ENCODE peak calls at places on chromosomes 1 and 21, in seven cellular contexts. U is lung; C is HCT116; L is mucosa of descending colon; O is CD8-positive, alpha-beta T cell; N is cardiac muscle cell; V is BJ. K is an unnamed sample.

GRCh38 chr21:14993072-14993471 is 71.7 kb downstream of the NRIP1 start:
- DNase-seq in U (no peak), C (no peak), L (no peak), O (no peak), N (no peak), V (no peak), K (no peak)

GRCh38 chr1:176829261-176829976 is 335.1 kb downstream of the ASTN1 start:
- DNase-seq in U (no peak), C (no peak), L (no peak), O (no peak), N (no peak), V (no peak), K (no peak)

GRCh38 chr21:43317959-43318358 is 109.0 kb downstream of the SIK1 start:
- DNase-seq in U (no peak), C (no peak), L (no peak), O (no peak), N (no peak), V (no peak), K (no peak)

GRCh38 chr1:159889821-159890252 is 10.1 kb downstream of the CFAP45 start:
- DNase-seq in U (no peak), C (no peak), L (peak), O (no peak), N (peak), V (peak), K (peak)

GRCh38 chr1:151058682-151059341 is 610 bp downstream of the CDC42SE1 start:
- DNase-seq in U (peak), C (no peak), L (peak), O (peak), N (peak), V (no peak), K (no peak)

GRCh38 chr1:232499151-232499550 is 130.8 kb downstream of the SIPA1L2 start:
- DNase-seq in U (no peak), C (no peak), L (no peak), O (no peak), N (no peak), V (no peak), K (no peak)

GRCh38 chr1:31783846-31784245 is 19.7 kb upstream of the ADGRB2 start:
- DNase-seq in U (no peak), C (no peak), L (no peak), O (no peak), N (no peak), V (no peak), K (no peak)

GRCh38 chr1:6477039-6477820 is 11.3 kb upstream of the TNFRSF25 start:
- DNase-seq in U (no peak), C (no peak), L (no peak), O (no peak), N (no peak), V (no peak), K (no peak)

GRCh38 chr1:30749691-30750583 is 7.6 kb downstream of the LAPTM5 start:
- DNase-seq in U (no peak), C (no peak), L (no peak), O (peak), N (no peak), V (no peak), K (no peak)

GRCh38 chr1:223742861-223743517 is 30.6 kb downstream of the CAPN2 start:
- DNase-seq in U (no peak), C (no peak), L (no peak), O (no peak), N (no peak), V (no peak), K (no peak)

GRCh38 chr1:232280910-232281309 is 349.0 kb downstream of the SIPA1L2 start:
- DNase-seq in U (no peak), C (no peak), L (no peak), O (no peak), N (no peak), V (no peak), K (no peak)

GRCh38 chr1:18241932-18242331 is 134.3 kb downstream of the IGSF21 start:
- DNase-seq in U (no peak), C (no peak), L (no peak), O (no peak), N (no peak), V (no peak), K (no peak)

GRCh38 chr1:180860535-180860934 is 52.2 kb upstream of the KIAA1614 start:
- DNase-seq in U (no peak), C (no peak), L (no peak), O (no peak), N (no peak), V (no peak), K (no peak)

GRCh38 chr1:183227963-183228649 is 42.0 kb downstream of the LAMC2 start:
- DNase-seq in U (peak), C (peak), L (peak), O (peak), N (peak), V (no peak), K (no peak)

GRCh38 chr1:211318881-211319280 is 7.8 kb upstream of the TRAF5 start:
- DNase-seq in U (no peak), C (no peak), L (no peak), O (no peak), N (no peak), V (no peak), K (no peak)

GRCh38 chr1:1361982-1362423 is 3.6 kb upstream of the MXRA8 start:
- DNase-seq in U (no peak), C (no peak), L (no peak), O (no peak), N (peak), V (peak), K (no peak)
- TF ChIP-seq CTCF in U (no peak), C (no peak), L (no peak), O (no peak), N (peak), V (peak), K (peak)

GRCh38 chr21:19692231-19692630 is 1288.6 kb upstream of the TMPRSS15 start:
- DNase-seq in U (no peak), C (no peak), L (no peak), O (no peak), N (no peak), V (no peak), K (no peak)
- H3K4me3 ChIP-seq in U (no peak), C (no peak), L (no peak), O (no peak), N (no peak), V (no peak), K (no peak)

DNA sequence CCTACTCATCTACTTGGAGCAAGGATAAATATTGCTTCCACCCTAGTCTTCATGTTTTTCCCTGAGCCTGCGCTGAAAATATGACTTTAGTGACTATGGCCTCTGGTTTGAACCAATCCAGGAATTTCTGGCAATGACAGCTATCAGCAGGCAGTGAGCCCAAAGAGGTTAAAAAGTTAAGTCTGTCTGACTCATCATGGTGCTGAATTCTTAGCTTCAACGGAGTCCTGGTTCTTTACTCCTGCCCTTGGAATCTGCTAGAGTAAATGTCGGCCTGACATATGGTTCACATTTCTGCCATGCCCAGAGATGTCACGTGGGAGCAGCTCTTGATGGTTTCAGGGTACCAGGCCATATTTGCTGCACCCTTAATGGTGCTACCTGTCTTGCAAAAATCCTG is 351.6 kb upstream of the PLXNA2 start:
- DNase-seq in U (no peak), C (no peak), L (no peak), O (no peak), N (peak), V (peak), K (peak)
- TF ChIP-seq CTCF in U (no peak), C (no peak), L (no peak), O (no peak), N (no peak), V (no peak), K (no peak)

GRCh38 chr1:198935371-198935921 is 296.6 kb downstream of the PTPRC start:
- DNase-seq in U (peak), C (peak), L (peak), O (peak), N (peak), V (peak), K (peak)

GRCh38 chr1:198933506-198933905 is 294.7 kb downstream of the PTPRC start:
- DNase-seq in U (no peak), C (no peak), L (no peak), O (no peak), N (no peak), V (no peak), K (no peak)

GRCh38 chr1:198934901-198935301 is 296.1 kb downstream of the PTPRC start:
- DNase-seq in U (no peak), C (no peak), L (peak), O (peak), N (peak), V (no peak), K (no peak)

GRCh38 chr1:198932351-198932991 is 293.6 kb downstream of the PTPRC start:
- DNase-seq in U (no peak), C (peak), L (no peak), O (peak), N (no peak), V (no peak), K (no peak)

GRCh38 chr1:198934414-198934813 is 295.6 kb downstream of the PTPRC start:
- DNase-seq in U (no peak), C (no peak), L (no peak), O (no peak), N (no peak), V (no peak), K (no peak)
- H3K4me3 ChIP-seq in U (no peak), C (no peak), L (no peak), O (peak), N (no peak), V (peak), K (peak)

GRCh38 chr1:110462964-110463363 is 12.0 kb downstream of the PROK1 start:
- DNase-seq in U (no peak), C (no peak), L (no peak), O (no peak), N (peak), V (no peak), K (no peak)
- TF ChIP-seq CTCF in U (no peak), C (peak), L (no peak), O (no peak), N (no peak), V (peak), K (peak)

DNA sequence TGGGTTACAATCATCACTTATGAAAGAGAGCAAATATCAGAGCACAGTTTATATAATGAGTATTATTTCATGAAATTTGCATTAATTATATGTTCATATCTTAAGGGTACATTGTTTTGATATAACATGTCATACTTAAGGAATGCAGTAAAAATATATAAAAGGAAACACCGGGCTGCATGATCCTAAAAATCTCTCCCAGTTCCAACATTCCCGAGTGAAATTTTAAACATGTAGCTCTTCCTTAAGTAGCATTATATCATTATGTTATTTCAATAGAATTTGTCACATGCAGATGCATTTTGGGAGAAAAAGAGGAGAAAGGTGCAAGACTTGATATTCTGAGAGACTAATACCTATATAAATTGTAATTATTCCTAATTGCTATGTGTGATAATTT is 86.7 kb downstream of the ADGRL2 start:
- DNase-seq in U (no peak), C (no peak), L (no peak), O (no peak), N (no peak), V (no peak), K (no peak)
- H3K4me3 ChIP-seq in U (no peak), C (no peak), L (no peak), O (no peak), N (no peak), V (no peak), K (no peak)

K was measured in retinal pigment epithelial cell.